ENCODE peak calls at places on chromosome 17, in nine cellular contexts. N is CD8-positive, alpha-beta T cell; C is ovary; J is tibial artery; T is adrenal gland; W is astrocyte; V is mammary epithelial cell; X is nephron progenitor cell; D is heart left ventricle. B is an unnamed sample.
A peak's percentile ranks its signal among the peaks of the same experiment; 100 is the strongest.

GRCh38 chr17:76123749-76124581 is 17.1 kb downstream of the FOXJ1 start:
- DNase-seq in J (no peak), W (no peak), V (no peak), X (no peak), C (no peak), D (no peak), T (no peak), N (no peak), B (no peak)

GRCh38 chr17:65656390-65657250 is 95.2 kb upstream of the AXIN2 start:
- DNase-seq in J (no peak), V (no peak), T (no peak), W (no peak), X (no peak), C (no peak), N (no peak), D (no peak), B (peak; percentile 75)

GRCh38 chr17:75079023-75079373 is 8.8 kb upstream of the SLC16A5 start:
- DNase-seq in W (no peak), N (no peak), C (no peak), D (no peak), J (no peak), X (no peak), T (no peak), V (no peak), B (no peak)

GRCh38 chr17:73900516-73900915 is 256.3 kb upstream of the SDK2 start:
- DNase-seq in W (no peak), J (no peak), X (peak; percentile 30), V (no peak), C (no peak), N (no peak), T (no peak), D (no peak), B (no peak)

GRCh38 chr17:10067446-10068143 is 130.8 kb downstream of the GAS7 start:
- DNase-seq in V (no peak), T (no peak), N (no peak), X (no peak), J (no peak), C (no peak), W (no peak), D (no peak), B (no peak)

GRCh38 chr17:19316756-19317358 is 45.7 kb downstream of the B9D1 start:
- DNase-seq in X (no peak), V (no peak), N (no peak), W (peak; percentile 37), C (no peak), J (no peak), T (no peak), D (no peak), B (no peak)

GRCh38 chr17:33266611-33267010 is 26.5 kb downstream of the ASIC2 start:
- DNase-seq in X (no peak), D (no peak), J (no peak), T (no peak), N (no peak), V (no peak), C (no peak), W (peak; percentile 80), B (no peak)

GRCh38 chr17:65055708-65056638 is 567 bp downstream of the GNA13 start:
- DNase-seq in T (peak; percentile 77), J (peak; percentile 79), W (peak; percentile 50), N (peak; percentile 58), X (peak; percentile 49), V (peak; percentile 47), D (peak; percentile 66), C (peak; percentile 64), B (peak; percentile 56)

GRCh38 chr17:9386401-9386800 is 189.2 kb downstream of the STX8 start:
- DNase-seq in N (no peak), W (no peak), C (no peak), J (no peak), V (peak; percentile 88), D (no peak), T (no peak), X (no peak), B (no peak)

GRCh38 chr17:63278731-63279442 is 167.2 kb downstream of the CYB561 start:
- DNase-seq in N (no peak), X (no peak), V (peak; percentile 41), W (no peak), T (no peak), J (no peak), C (no peak), D (no peak), B (no peak)

GRCh38 chr17:66661411-66661843 is 173.5 kb upstream of the CACNG5 start:
- DNase-seq in W (peak; percentile 53), N (no peak), J (no peak), T (peak; percentile 38), C (no peak), V (peak; percentile 89), D (no peak), X (no peak), B (no peak)

GRCh38 chr17:34626141-34626681 is 46.8 kb downstream of the TMEM132E start:
- DNase-seq in D (no peak), W (no peak), J (no peak), N (no peak), V (no peak), T (no peak), C (no peak), X (no peak), B (no peak)

GRCh38 chr17:29760279-29760721 is 137.6 kb upstream of the CORO6 start:
- DNase-seq in J (no peak), N (peak; percentile 70), C (no peak), T (no peak), D (no peak), X (no peak), W (peak; percentile 70), V (peak; percentile 41), B (no peak)

GRCh38 chr17:83106913-83107655 is 27.7 kb downstream of the METRNL start:
- DNase-seq in X (no peak), V (no peak), J (peak; percentile 76), N (no peak), W (no peak), C (no peak), D (no peak), T (no peak), B (no peak)

GRCh38 chr17:7484067-7484963 is at the start of gene POLR2A:
- DNase-seq in J (peak; percentile 98), D (peak; percentile 99), W (peak; percentile 93), N (peak; percentile 96), V (peak; percentile 97), X (peak; percentile 96), C (peak; percentile 99), T (peak; percentile 99), B (peak; percentile 93)

GRCh38 chr17:4719684-4720221 is 9.3 kb downstream of the ARRB2 start:
- DNase-seq in N (no peak), V (no peak), J (no peak), D (no peak), W (no peak), C (peak; percentile 62), X (no peak), T (peak; percentile 73), B (no peak)

GRCh38 chr17:21163101-21163500 is 36.3 kb downstream of the DHRS7B start:
- DNase-seq in T (no peak), D (no peak), V (no peak), X (no peak), C (no peak), J (no peak), W (no peak), N (no peak), B (no peak)
- TF ChIP-seq CTCF in T (no peak), D (no peak), V (no peak), X (no peak), C (no peak), J (no peak), W (no peak), N (no peak), B (no peak)

GRCh38 chr17:57111386-57111785 is 26.3 kb downstream of the AKAP1 start:
- DNase-seq in T (no peak), J (no peak), D (no peak), C (no peak), V (no peak), W (no peak), X (no peak), N (no peak), B (no peak)

GRCh38 chr17:57108656-57109392 is 23.8 kb downstream of the AKAP1 start:
- DNase-seq in D (peak; percentile 71), W (no peak), X (no peak), T (no peak), C (no peak), V (no peak), N (no peak), J (peak; percentile 56), B (no peak)

GRCh38 chr17:57110152-57110542 is 25.1 kb downstream of the AKAP1 start:
- DNase-seq in W (no peak), V (no peak), X (no peak), C (peak; percentile 64), J (peak; percentile 39), D (peak; percentile 81), T (no peak), N (no peak), B (no peak)

GRCh38 chr17:57110579-57111367 is 25.7 kb downstream of the AKAP1 start:
- DNase-seq in V (no peak), X (no peak), J (no peak), N (no peak), C (no peak), W (no peak), D (peak; percentile 74), T (no peak), B (no peak)

DNA sequence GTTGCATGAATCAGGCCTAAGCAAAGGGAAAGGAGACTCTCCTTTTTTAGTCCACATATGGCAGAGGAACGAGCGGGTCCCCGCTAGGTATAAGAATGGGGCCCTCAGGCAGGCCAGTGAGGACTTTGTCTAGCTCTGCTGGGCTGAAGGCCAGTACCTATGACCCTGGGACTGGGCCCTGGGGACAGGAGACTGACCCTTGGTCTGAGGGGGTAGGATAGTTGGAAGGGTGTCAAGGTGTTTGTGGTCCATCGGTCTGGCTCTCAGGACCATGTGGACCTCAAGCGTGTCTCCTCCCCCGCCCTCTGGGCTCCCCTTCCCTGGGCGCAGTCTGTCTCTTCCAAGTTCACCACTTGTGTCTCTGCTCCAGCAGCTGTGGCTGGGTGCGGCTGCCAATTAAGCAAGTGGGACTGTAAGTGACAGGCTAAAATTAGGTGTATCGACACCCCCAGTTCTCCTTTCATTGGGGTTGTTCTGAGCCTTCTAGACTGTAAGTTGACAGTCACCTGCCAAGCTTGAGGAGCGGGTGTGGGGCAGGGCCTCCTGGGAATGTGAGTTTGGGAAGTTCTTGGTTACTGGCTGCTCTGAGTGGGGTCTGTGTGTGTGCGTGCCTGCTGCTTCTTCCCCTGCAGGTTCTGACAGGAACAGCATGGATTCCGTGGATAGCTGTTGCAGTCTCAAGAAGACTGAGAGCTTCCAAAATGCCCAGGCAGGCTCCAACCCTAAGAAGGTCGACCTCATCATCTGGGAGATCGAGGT is 24.5 kb downstream of the AKAP1 start:
- DNase-seq in T (no peak), X (no peak), C (no peak), D (peak; percentile 89), J (no peak), W (no peak), V (no peak), N (no peak), B (peak; percentile 26)
- TF ChIP-seq CTCF in T (no peak), X (peak; percentile 33), C (no peak), D (peak; percentile 35), J (peak; percentile 10), W (no peak), V (peak; percentile 48), N (no peak), B (peak; percentile 32)

GRCh38 chr17:40443988-40444899 is 994 bp downstream of the IGFBP4 start:
- DNase-seq in W (no peak), J (no peak), T (no peak), X (no peak), D (no peak), V (peak; percentile 46), C (no peak), N (peak; percentile 20), B (no peak)
- TF ChIP-seq CTCF in W (no peak), J (peak; percentile 0), T (no peak), X (no peak), D (no peak), V (no peak), C (no peak), N (no peak), B (no peak)

GRCh38 chr17:80942360-80943345 is 49.0 kb upstream of the CHMP6 start:
- DNase-seq in N (no peak), D (peak; percentile 94), J (peak; percentile 97), T (peak; percentile 83), W (peak; percentile 78), C (peak; percentile 97), X (no peak), V (no peak), B (no peak)
- TF ChIP-seq CTCF in N (no peak), D (peak; percentile 42), J (peak; percentile 33), T (no peak), W (no peak), C (no peak), X (no peak), V (no peak), B (no peak)

B was measured in Caco-2.